ENCODE peak calls at places on chromosomes 13 and 19, in five cellular contexts. S, V, P, T and L are unnamed samples.

GRCh38 chr13:54241719-54242118 is 1213.1 kb downstream of the OLFM4 start:
- DNase-seq in V (no peak), S (no peak), T (no peak), P (peak), L (peak)

GRCh38 chr13:72145383-72145782 is 278.4 kb upstream of the DACH1 start:
- DNase-seq in P (no peak), V (no peak), T (no peak), S (no peak), L (no peak)

GRCh38 chr19:41023193-41023592 is 32.1 kb downstream of the CYP2B6 start:
- DNase-seq in T (no peak), S (no peak), V (peak), P (no peak), L (no peak)

GRCh38 chr13:43136940-43137574 is 113.7 kb downstream of the DNAJC15 start:
- DNase-seq in S (no peak), P (no peak), T (no peak), V (no peak), L (peak)

GRCh38 chr19:45450042-45450380 is 17.8 kb upstream of the FOSB start:
- DNase-seq in S (no peak), T (no peak), P (no peak), V (no peak), L (no peak)

GRCh38 chr19:49056101-49056901 is 1.2 kb downstream of the CGB7 start:
- DNase-seq in V (peak), P (peak), S (peak), T (peak), L (no peak)

GRCh38 chr19:6238643-6239281 is 41.0 kb downstream of the MLLT1 start:
- DNase-seq in V (peak), S (no peak), T (peak), P (no peak), L (no peak)

GRCh38 chr19:7994923-7995682 is 10.3 kb downstream of the ELAVL1 start:
- DNase-seq in V (no peak), S (no peak), P (no peak), T (no peak), L (no peak)

GRCh38 chr13:109545964-109546363 is 240.4 kb downstream of the IRS2 start:
- DNase-seq in P (no peak), T (no peak), S (no peak), V (peak), L (no peak)

GRCh38 chr13:33262069-33262487 is 23.5 kb downstream of the STARD13 start:
- DNase-seq in P (peak), T (peak), V (no peak), S (no peak), L (peak)

GRCh38 chr13:44854264-44855060 is 134.8 kb downstream of the NUFIP1 start:
- DNase-seq in T (peak), V (no peak), P (peak), S (no peak), L (no peak)

GRCh38 chr19:45638930-45639729 is at the start of gene EML2:
- DNase-seq in P (peak), S (peak), T (peak), V (peak), L (no peak)